ENCODE peak calls at places on chromosomes 1 and 21, in nine cellular contexts. E is left ventricle myocardium inferior, M is stomach, X is OCI-LY7, B is hepatocyte, T is neuronal stem cell, D is kidney, W is astrocyte, C is adrenal gland. G is an unnamed sample.

GRCh38 chr1:186424539-186424938 is 36.4 kb downstream of the PDC start:
- DNase-seq in E (no peak), M (no peak), X (no peak), B (peak), T (no peak), D (no peak), W (no peak), C (peak), G (no peak)

GRCh38 chr1:12075195-12076114 is 12.4 kb downstream of the TNFRSF8 start:
- DNase-seq in E (no peak), M (no peak), X (no peak), B (peak), T (no peak), D (peak), W (peak), C (peak), G (no peak)

GRCh38 chr1:55034476-55035133 is 4.7 kb upstream of the PCSK9 start:
- DNase-seq in E (no peak), M (no peak), X (no peak), B (peak), T (no peak), D (no peak), W (no peak), C (no peak), G (no peak)

GRCh38 chr1:171742577-171742922 is 685 bp upstream of the VAMP4 start:
- DNase-seq in E (peak), M (peak), X (no peak), B (peak), T (no peak), D (no peak), W (peak), C (peak), G (peak)

GRCh38 chr1:220879509-220880366 is 495 bp downstream of the HLX start:
- DNase-seq in E (peak), M (peak), X (no peak), B (peak), T (no peak), D (peak), W (peak), C (peak), G (peak)

GRCh38 chr1:238409947-238410346 is 519.2 kb upstream of the ZP4 start:
- DNase-seq in E (no peak), M (no peak), X (no peak), B (no peak), T (no peak), D (no peak), W (peak), C (no peak), G (no peak)

GRCh38 chr1:31760422-31760900 is 3.7 kb downstream of the ADGRB2 start:
- DNase-seq in E (no peak), M (no peak), X (peak), B (peak), T (no peak), D (no peak), W (no peak), C (no peak), G (no peak)

GRCh38 chr1:75632350-75632949 is 21.5 kb upstream of the SLC44A5 start:
- DNase-seq in E (no peak), M (no peak), X (peak), B (peak), T (peak), D (no peak), W (peak), C (peak), G (no peak)

GRCh38 chr1:232166942-232167341 is 463.0 kb downstream of the SIPA1L2 start:
- DNase-seq in E (no peak), M (no peak), X (no peak), B (no peak), T (no peak), D (no peak), W (no peak), C (peak), G (no peak)

GRCh38 chr1:72018562-72018961 is 263.8 kb downstream of the NEGR1 start:
- DNase-seq in E (no peak), M (no peak), X (no peak), B (no peak), T (no peak), D (no peak), W (no peak), C (no peak), G (no peak)

GRCh38 chr1:186082235-186082937 is 292.7 kb downstream of the TPR start:
- DNase-seq in E (peak), M (peak), X (peak), B (peak), T (peak), D (peak), W (peak), C (peak), G (peak)

GRCh38 chr1:199018471-199019135 is 379.8 kb downstream of the PTPRC start:
- DNase-seq in E (no peak), M (no peak), X (no peak), B (no peak), T (no peak), D (no peak), W (no peak), C (no peak), G (no peak)

GRCh38 chr1:41313661-41314131 is 47.5 kb upstream of the FOXO6 start:
- DNase-seq in E (no peak), M (no peak), X (peak), B (no peak), T (no peak), D (no peak), W (no peak), C (peak), G (peak)

GRCh38 chr1:165697491-165697880 is 876 bp downstream of the ALDH9A1 start:
- DNase-seq in E (no peak), M (no peak), X (no peak), B (no peak), T (no peak), D (no peak), W (peak), C (no peak), G (no peak)

GRCh38 chr1:19406680-19407079 is 78.7 kb downstream of the CAPZB start:
- DNase-seq in E (no peak), M (no peak), X (no peak), B (no peak), T (no peak), D (no peak), W (no peak), C (no peak), G (no peak)

GRCh38 chr1:199403421-199404116 is 623.9 kb upstream of the NR5A2 start:
- DNase-seq in E (no peak), M (no peak), X (no peak), B (no peak), T (no peak), D (no peak), W (peak), C (no peak), G (no peak)

GRCh38 chr21:45940091-45940490 is 41.5 kb upstream of the COL6A1 start:
- DNase-seq in E (no peak), M (no peak), X (no peak), B (no peak), T (no peak), D (no peak), W (no peak), C (no peak), G (no peak)

GRCh38 chr1:220189750-220190347 is 82.4 kb downstream of the RAB3GAP2 start:
- DNase-seq in E (no peak), M (no peak), X (peak), B (peak), T (no peak), D (no peak), W (peak), C (no peak), G (no peak)

GRCh38 chr21:33015091-33015490 is 10.6 kb upstream of the OLIG2 start:
- DNase-seq in E (no peak), M (no peak), X (no peak), B (no peak), T (no peak), D (no peak), W (no peak), C (no peak), G (no peak)

GRCh38 chr1:202106340-202107284 is 16.1 kb upstream of the GPR37L1 start:
- DNase-seq in E (no peak), M (peak), X (no peak), B (peak), T (no peak), D (peak), W (no peak), C (peak), G (peak)

GRCh38 chr1:109827466-109827865 is 63.7 kb upstream of the EPS8L3 start:
- DNase-seq in E (no peak), M (no peak), X (no peak), B (no peak), T (no peak), D (no peak), W (no peak), C (peak), G (no peak)

GRCh38 chr1:226444901-226445300 is 37.0 kb upstream of the PARP1 start:
- DNase-seq in E (no peak), M (peak), X (peak), B (no peak), T (no peak), D (no peak), W (no peak), C (no peak), G (no peak)

GRCh38 chr1:58650141-58650540 is 49.7 kb downstream of the MYSM1 start:
- DNase-seq in E (no peak), M (no peak), X (no peak), B (no peak), T (no peak), D (no peak), W (peak), C (no peak), G (no peak)

GRCh38 chr21:45157932-45158331 is 83.6 kb downstream of the ADARB1 start:
- DNase-seq in E (no peak), M (no peak), X (no peak), B (no peak), T (no peak), D (no peak), W (no peak), C (no peak), G (no peak)

GRCh38 chr1:221522440-221523050 is 219.3 kb downstream of the DUSP10 start:
- DNase-seq in E (no peak), M (no peak), X (no peak), B (no peak), T (no peak), D (no peak), W (no peak), C (no peak), G (no peak)

DNA sequence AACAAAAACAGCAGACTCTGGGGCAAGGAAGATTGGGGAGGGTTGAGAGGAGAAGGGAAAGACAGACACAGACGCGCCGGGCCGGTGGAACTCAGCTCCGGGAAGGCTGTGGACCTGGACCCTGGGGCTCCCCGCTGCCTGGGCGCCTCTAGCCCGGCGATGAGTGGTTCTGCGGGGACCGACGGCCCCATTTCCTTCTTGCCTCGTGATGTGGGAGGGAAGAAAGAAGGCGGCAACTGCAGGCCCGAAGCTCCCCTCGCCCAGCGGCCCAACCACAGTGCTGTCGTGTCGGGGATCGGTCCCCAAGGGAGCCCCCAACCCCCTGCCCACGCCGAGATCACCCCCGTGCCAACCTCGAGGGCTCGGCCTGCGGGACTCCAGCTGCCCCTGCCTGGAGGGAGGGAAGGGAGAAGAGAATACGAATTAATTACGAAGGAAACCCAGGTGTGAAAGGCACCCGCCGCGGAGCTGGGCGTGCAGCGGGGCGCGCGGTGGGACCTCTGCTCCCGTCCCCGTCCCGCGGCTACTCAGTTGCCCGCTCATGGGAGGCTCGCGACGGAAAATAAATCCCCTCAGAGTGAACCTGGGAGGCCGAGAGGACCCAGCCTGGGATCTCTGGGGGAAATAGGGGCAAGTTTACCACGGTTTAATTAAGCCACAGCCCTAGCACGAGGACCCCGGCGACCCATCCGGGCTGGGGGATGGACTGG is 7.4 kb downstream of the FOXD3 start:
- DNase-seq in E (no peak), M (no peak), X (no peak), B (no peak), T (no peak), D (no peak), W (no peak), C (no peak), G (no peak)
- H3K4me3 ChIP-seq in E (peak), M (peak), X (no peak), B (no peak), T (no peak), D (no peak), W (no peak), C (no peak), G (no peak)

GRCh38 chr1:27527857-27528700 is 38.1 kb upstream of the WASF2 start:
- DNase-seq in E (peak), M (peak), X (peak), B (peak), T (peak), D (peak), W (no peak), C (peak), G (peak)
- H3K27ac ChIP-seq in E (peak), M (peak), X (peak), B (peak), T (peak), D (peak), W (no peak), C (peak), G (peak)

GRCh38 chr1:183363967-183364366 is 54.2 kb downstream of the NMNAT2 start:
- DNase-seq in E (no peak), M (no peak), X (no peak), B (no peak), T (no peak), D (no peak), W (no peak), C (no peak), G (no peak)
- H3K4me3 ChIP-seq in E (no peak), M (no peak), X (no peak), B (no peak), T (no peak), D (no peak), W (no peak), C (no peak), G (no peak)

DNA sequence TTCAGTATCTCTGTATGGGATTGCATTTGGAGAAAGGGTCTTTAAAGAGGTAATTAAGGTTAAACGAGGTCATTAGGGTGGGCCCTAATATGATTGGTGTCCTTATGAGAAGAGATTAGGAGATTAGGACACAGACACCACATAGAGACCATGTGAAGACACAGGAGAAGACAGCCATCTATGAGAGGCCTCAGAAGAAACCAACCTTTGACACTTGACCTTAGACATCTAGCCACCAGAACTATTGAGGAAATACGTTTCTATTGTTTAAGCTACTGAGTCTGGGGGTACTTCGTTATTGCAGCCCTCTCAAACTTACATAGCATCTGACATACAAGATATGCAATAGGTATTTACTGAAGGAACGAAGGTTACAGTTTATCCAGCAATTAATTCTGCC is 7.3 kb upstream of the VPS45 start:
- DNase-seq in E (no peak), M (no peak), X (no peak), B (no peak), T (no peak), D (no peak), W (no peak), C (no peak), G (no peak)
- H3K27ac ChIP-seq in E (no peak), M (peak), X (no peak), B (no peak), T (no peak), D (no peak), W (no peak), C (no peak), G (no peak)

GRCh38 chr21:36706951-36707762 is 8.2 kb downstream of the SIM2 start:
- DNase-seq in E (no peak), M (no peak), X (no peak), B (no peak), T (peak), D (no peak), W (no peak), C (no peak), G (no peak)

GRCh38 chr21:36709868-36710728 is 11.2 kb downstream of the SIM2 start:
- DNase-seq in E (no peak), M (peak), X (no peak), B (no peak), T (peak), D (no peak), W (no peak), C (no peak), G (no peak)

GRCh38 chr21:36709030-36709867 is 10.3 kb downstream of the SIM2 start:
- DNase-seq in E (no peak), M (peak), X (no peak), B (no peak), T (no peak), D (no peak), W (no peak), C (no peak), G (no peak)

GRCh38 chr21:36707763-36708511 is 9.0 kb downstream of the SIM2 start:
- DNase-seq in E (no peak), M (no peak), X (no peak), B (no peak), T (peak), D (no peak), W (no peak), C (no peak), G (no peak)

DNA sequence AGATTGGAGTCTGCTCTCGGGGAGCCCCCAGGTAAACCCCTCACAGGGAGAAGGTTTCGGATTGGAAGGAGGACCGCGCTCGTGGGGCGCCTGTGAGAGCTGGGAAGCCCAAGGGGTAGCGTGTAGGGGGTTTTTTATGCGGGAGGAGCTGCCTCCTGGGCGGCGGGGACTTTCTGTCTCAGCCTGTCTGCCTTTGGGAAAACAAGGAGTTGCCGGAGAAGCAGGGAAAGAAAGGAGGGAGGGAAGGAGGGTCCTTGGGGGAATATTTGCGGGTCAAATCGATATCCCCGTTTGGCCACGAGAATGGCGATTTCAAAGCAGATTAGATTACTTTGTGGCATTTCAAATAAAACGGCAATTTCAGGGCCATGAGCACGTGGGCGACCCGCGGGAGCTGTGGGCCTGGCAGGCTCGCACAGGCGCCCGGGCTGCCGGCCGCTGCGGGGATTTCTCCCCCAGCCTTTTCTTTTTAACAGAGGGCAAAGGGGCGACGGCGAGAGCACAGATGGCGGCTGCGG is 9.7 kb downstream of the SIM2 start:
- DNase-seq in E (no peak), M (peak), X (no peak), B (no peak), T (no peak), D (no peak), W (no peak), C (no peak), G (no peak)
- H3K4me3 ChIP-seq in E (peak), M (peak), X (no peak), B (no peak), T (no peak), D (peak), W (no peak), C (no peak), G (no peak)

GRCh38 chr1:15331180-15331579 is 78.5 kb upstream of the EFHD2 start:
- DNase-seq in E (no peak), M (no peak), X (no peak), B (no peak), T (no peak), D (no peak), W (no peak), C (no peak), G (no peak)
- H3K27ac ChIP-seq in E (no peak), M (no peak), X (no peak), B (no peak), T (no peak), D (no peak), W (no peak), C (no peak), G (no peak)

DNA sequence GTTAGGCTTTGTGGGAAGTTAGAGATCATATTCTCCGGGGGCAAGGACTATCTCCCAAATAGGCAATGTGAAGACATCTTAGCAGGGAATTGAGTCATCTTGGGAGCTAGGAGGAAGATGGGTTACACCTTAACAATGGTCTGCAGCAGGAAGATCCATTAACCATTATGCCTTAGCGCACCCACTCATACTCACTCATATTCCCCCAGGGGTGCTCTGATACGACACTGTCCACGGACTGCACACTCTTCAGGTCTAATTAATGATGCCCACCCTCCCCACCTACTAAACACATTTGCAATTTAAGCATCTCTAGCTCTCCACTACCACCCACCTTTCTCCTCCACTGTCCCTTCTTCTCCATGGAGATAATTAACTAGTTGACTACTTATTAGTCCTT is 857 bp upstream of the AK5 start:
- DNase-seq in E (no peak), M (no peak), X (no peak), B (no peak), T (no peak), D (no peak), W (no peak), C (no peak), G (no peak)
- H3K4me3 ChIP-seq in E (no peak), M (no peak), X (no peak), B (no peak), T (no peak), D (no peak), W (no peak), C (no peak), G (no peak)

DNA sequence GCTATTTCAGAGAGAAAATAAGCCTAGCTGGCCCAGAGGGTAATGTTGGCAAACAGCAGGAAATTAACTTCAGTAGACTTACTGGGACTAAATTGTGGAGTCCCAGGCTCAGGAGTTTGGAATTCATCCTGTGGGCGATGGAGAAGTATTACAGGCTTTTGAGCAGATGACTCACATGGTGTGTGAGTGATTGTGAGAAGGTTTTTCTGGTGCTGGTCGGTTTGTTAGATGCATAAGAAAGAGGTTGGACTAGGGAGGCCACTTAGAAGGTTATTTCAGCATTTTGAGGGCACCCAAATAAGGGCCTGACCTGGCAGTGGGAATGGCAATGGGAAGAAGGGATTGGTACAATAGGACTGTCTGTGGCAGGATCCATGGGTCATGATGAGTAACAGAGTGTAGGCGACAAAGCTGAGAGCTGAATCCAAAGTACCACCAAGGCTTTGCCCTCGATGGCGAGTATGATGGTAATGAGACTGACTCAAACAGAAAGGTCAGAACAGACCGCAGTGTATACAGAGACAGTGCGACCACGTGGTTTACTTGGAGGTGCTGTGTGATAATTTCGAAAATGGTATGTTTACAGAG is 69.2 kb upstream of the KIF26B start:
- DNase-seq in E (no peak), M (no peak), X (no peak), B (peak), T (no peak), D (no peak), W (peak), C (no peak), G (no peak)
- H3K27ac ChIP-seq in E (no peak), M (no peak), X (no peak), B (peak), T (no peak), D (no peak), W (peak), C (no peak), G (no peak)

GRCh38 chr1:112457965-112458364 is 50.8 kb upstream of the WNT2B start:
- DNase-seq in E (no peak), M (no peak), X (no peak), B (no peak), T (no peak), D (no peak), W (no peak), C (no peak), G (no peak)
- H3K4me3 ChIP-seq in E (no peak), M (no peak), X (no peak), B (no peak), T (no peak), D (no peak), W (no peak), C (no peak), G (no peak)

GRCh38 chr1:111746614-111746999 is 7.4 kb upstream of the INKA2 start:
- DNase-seq in E (no peak), M (no peak), X (no peak), B (no peak), T (no peak), D (no peak), W (no peak), C (no peak), G (no peak)
- H3K27ac ChIP-seq in E (peak), M (peak), X (no peak), B (no peak), T (no peak), D (no peak), W (no peak), C (no peak), G (no peak)

G was measured in body of pancreas.